ENCODE peak calls at places on chromosomes 2 and 18, in four cellular contexts. N is A549, K is IMR-90, Q is GM12878. B is an unnamed sample.

GRCh38 chr2:85445316-85446295 is 27.1 kb downstream of the SH2D6 start:
- DNase-seq in N (no peak), Q (no peak), K (peak), B (no peak)

GRCh38 chr2:11698009-11698922 is 28.3 kb upstream of the NTSR2 start:
- DNase-seq in K (peak), Q (no peak), N (no peak), B (no peak)

GRCh38 chr2:2714413-2714812 is 383.3 kb upstream of the MYT1L start:
- DNase-seq in N (no peak), K (no peak), Q (no peak), B (no peak)

GRCh38 chr2:39512434-39512935 is 75.4 kb upstream of the MAP4K3 start:
- DNase-seq in Q (no peak), K (no peak), N (no peak), B (no peak)

GRCh38 chr2:88628569-88628939 is 1.3 kb upstream of the EIF2AK3 start:
- DNase-seq in Q (no peak), K (no peak), N (no peak), B (no peak)

GRCh38 chr18:37364237-37364636 is 201.4 kb downstream of the CELF4 start:
- DNase-seq in K (no peak), Q (no peak), N (no peak), B (no peak)

GRCh38 chr2:68169308-68169707 is 11.6 kb downstream of the PNO1 start:
- DNase-seq in K (no peak), Q (no peak), N (peak), B (no peak)

GRCh38 chr2:64311948-64312621 is 141.9 kb upstream of the LGALSL start:
- DNase-seq in K (peak), N (peak), Q (no peak), B (no peak)

GRCh38 chr18:46097378-46097852 is 681 bp downstream of the ATP5F1A start:
- DNase-seq in Q (no peak), K (no peak), N (no peak), B (peak)

GRCh38 chr2:171147081-171147480 is 13.6 kb downstream of the TLK1 start:
- DNase-seq in K (no peak), Q (no peak), N (no peak), B (no peak)

GRCh38 chr2:224042191-224042696 is 3.2 kb upstream of the SERPINE2 start:
- DNase-seq in Q (no peak), N (no peak), K (peak), B (no peak)

GRCh38 chr2:1676913-1677832 is 67.1 kb downstream of the PXDN start:
- DNase-seq in K (no peak), N (no peak), Q (no peak), B (no peak)
- TF ChIP-seq ELK1 in K (no peak), N (no peak), Q (no peak), B (no peak)

DNA sequence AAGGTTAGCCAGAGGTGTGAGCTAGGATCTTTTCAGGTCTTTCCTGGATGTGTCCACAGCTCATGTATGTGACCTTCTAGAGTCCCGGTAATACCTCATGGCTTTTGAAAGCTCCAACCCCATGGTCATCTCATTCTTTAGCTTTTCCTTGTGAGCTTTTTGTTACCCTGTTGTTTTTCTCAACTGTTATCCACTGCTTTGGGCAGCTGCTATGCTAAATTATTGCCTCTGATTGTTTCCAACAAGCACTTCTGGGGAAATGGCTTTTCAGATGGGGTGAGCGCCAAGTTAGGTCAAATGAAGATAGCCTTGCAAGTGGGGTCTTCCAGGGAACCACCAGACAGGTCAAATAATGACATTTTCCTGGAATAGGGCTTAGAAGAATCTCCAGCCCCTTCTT is 27.9 kb downstream of the ME2 start:
- DNase-seq in K (no peak), N (no peak), Q (no peak), B (no peak)
- TF ChIP-seq ELK1 in K (no peak), N (no peak), Q (no peak), B (no peak)

GRCh38 chr2:26692814-26693286 is 328 bp downstream of the KCNK3 start:
- DNase-seq in Q (no peak), N (no peak), K (peak), B (no peak)
- TF ChIP-seq ELK1 in Q (no peak), N (no peak), K (no peak), B (no peak)

GRCh38 chr2:231125272-231125671 is 430 bp upstream of the HTR2B start:
- DNase-seq in Q (no peak), K (no peak), N (no peak), B (no peak)

GRCh38 chr2:231124833-231125232 is at the start of gene HTR2B:
- DNase-seq in N (no peak), Q (no peak), K (peak), B (no peak)

GRCh38 chr2:231127480-231127879 is 2.6 kb upstream of the HTR2B start:
- DNase-seq in K (no peak), N (no peak), Q (no peak), B (no peak)

GRCh38 chr2:231126123-231126522 is 1.3 kb upstream of the HTR2B start:
- DNase-seq in N (no peak), Q (no peak), K (no peak), B (no peak)

DNA sequence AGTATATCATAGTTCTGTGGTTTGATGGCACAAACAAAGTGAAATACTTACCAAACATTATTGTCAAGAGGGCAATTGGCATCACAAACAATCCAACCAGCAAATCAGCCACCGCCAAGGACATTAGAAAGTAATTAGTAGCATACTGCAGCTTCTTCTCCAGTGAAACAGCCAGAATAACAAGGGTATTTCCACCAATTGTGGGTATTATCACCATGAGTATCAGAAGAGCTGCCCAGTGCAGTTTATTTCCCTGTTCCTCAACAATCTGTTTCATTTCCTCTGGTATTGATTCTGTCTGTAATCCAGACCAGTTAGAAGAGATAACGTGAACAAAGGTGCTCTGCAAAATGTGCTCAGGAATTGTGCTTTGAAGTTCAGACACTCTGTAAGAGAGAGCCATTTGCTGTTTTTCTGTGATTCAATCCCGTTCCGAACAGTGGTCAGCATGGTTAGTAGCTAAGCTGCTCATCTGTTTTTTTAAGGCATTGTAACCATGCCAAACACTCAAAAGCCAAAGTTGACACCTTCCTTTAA is 1.4 kb downstream of the HTR2B start:
- DNase-seq in K (peak), Q (peak), N (no peak), B (no peak)
- TF ChIP-seq ELK1 in K (no peak), Q (no peak), N (no peak), B (no peak)

GRCh38 chr2:129366263-129366662 is 613.2 kb upstream of the RAB6C start:
- DNase-seq in K (no peak), Q (no peak), N (no peak), B (no peak)

GRCh38 chr2:129361688-129362087 is 617.8 kb upstream of the RAB6C start:
- DNase-seq in Q (no peak), N (no peak), K (no peak), B (no peak)

GRCh38 chr2:129369437-129369836 is 610.0 kb upstream of the RAB6C start:
- DNase-seq in N (no peak), K (no peak), Q (peak), B (no peak)

DNA sequence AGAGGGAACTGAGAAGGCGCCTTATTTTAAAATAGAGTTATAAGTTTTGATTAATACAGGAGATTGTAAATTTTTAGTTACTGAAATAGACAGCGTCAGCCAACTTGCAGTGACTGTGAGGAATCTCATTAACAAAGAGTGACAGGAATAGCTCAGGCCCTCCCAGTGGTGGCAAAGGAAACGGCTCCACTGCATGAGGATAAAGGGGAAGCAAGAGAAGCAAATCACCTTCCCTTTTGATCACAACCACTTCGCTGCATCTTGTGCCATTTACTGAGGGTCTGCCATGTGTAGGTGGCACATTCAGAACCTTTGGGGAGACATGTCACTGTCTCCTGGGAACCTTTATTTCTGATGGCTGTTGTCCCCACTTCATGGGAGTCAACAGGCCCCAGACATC is 612.3 kb upstream of the RAB6C start:
- DNase-seq in Q (no peak), N (no peak), K (no peak), B (no peak)
- TF ChIP-seq ELK1 in Q (no peak), N (no peak), K (no peak), B (no peak)

DNA sequence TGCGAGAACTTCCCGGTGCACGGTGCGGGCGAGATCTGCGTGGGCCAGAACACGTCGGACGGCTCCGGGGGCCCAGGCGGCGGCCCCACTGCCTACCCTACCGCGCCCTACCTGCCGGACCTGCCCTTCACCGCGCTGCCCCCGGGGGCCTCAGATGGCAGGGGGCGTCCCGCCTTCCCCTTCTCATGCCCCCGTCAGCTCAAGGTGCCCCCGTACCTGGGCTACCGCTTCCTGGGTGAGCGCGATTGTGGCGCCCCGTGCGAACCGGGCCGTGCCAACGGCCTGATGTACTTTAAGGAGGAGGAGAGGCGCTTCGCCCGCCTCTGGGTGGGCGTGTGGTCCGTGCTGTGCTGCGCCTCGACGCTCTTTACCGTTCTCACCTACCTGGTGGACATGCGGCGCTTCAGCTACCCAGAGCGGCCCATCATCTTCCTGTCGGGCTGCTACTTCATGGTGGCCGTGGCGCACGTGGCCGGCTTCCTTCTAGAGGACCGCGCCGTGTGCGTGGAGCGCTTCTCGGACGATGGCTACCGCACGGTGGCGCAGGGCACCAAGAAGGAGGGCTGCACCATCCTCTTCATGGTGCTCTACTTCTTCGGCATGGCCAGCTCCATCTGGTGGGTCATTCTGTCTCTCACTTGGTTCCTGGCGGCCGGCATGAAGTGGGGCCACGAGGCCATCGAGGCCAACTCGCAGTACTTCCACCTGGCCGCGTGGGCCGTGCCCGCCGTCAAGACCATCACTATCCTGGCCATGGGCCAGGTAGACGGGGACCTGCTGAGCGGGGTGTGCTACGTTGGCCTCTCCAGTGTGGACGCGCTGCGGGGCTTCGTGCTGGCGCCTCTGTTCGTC is 1.7 kb downstream of the FZD7 start:
- DNase-seq in N (no peak), K (peak), Q (no peak), B (no peak)
- TF ChIP-seq ELK1 in N (no peak), K (no peak), Q (no peak), B (no peak)

GRCh38 chr2:198928026-198928425 is 529.7 kb downstream of the SATB2 start:
- DNase-seq in N (no peak), K (no peak), Q (no peak), B (no peak)

GRCh38 chr2:198930170-198930569 is 527.6 kb downstream of the SATB2 start:
- DNase-seq in Q (no peak), N (no peak), K (no peak), B (no peak)
- TF ChIP-seq ELK1 in Q (no peak), N (no peak), K (no peak), B (no peak)

DNA sequence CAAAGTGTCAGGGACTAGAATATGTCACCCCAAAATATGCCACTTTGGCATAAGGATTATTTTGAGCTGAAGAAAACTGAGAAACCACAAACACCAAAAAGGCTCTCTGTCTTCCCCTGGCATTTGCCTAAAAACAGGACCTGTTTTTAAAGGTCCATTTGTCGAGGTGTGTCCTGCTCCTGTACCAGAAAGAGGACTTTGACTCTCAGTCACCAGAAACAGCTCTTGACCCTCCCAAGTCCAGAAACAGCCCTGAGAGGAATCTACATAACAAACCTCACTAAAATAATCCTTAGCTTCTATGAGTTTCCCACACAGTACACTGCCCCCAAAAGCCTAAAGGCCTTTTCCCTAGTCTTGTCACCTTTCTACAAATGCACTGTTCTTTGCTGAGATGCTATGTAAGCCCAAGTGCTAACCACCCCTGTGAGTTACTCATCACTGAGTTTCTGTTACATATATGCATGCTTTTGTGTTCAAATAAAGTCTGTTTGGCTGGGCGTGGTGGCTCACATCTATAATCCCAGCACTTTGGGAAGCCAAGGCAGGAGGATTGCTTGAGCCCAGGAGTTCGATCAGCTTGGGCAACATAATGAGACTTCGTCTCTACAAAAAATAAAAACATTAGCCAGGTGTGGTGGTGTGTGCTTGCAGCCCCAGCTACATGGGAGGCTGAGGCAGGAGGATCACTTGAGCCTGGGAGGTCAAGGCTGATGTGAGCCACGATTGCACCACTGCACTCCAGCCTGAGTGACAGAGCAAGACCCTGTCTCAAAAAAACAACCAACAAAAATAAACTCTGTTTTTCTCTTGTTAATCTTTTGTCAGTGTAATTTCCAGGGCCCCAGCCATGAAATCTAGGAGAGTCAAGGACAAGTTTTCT is 55.2 kb downstream of the RPL31 start:
- DNase-seq in K (no peak), Q (no peak), N (no peak), B (no peak)
- TF ChIP-seq ELK1 in K (no peak), Q (no peak), N (no peak), B (no peak)

DNA sequence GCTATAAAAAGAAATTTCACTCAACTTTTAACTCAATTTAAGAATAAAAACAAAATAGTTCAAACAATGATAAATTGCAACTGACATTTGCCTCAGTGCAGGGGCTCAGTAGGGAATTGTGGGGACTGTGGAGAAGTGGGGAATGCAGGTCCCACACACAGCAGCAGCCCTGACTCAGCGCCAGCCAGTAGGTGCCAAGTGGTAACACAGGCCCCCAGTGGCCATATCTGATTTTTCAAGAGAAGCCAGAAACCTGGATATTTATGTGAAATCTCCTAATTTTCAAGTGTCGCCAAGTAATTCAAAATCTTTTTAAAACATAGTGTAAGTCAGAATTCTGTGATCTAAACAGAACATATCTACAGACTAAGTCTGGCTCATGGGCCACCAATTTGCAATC is 186.3 kb downstream of the EN1 start:
- DNase-seq in Q (no peak), K (no peak), N (no peak), B (no peak)
- TF ChIP-seq ELK1 in Q (no peak), K (no peak), N (no peak), B (no peak)